ENCODE peak calls at places on chromosome 5, in four cellular contexts. Q, L, N and F are unnamed samples.
A peak's percentile ranks its signal among the peaks of the same experiment; 100 is the strongest.

GRCh38 chr5:158351485-158352140 is 492.7 kb upstream of the CLINT1 start:
- DNase-seq in Q (no peak), N (no peak), L (no peak), F (no peak)

GRCh38 chr5:95647886-95648860 is 1.6 kb downstream of the RFESD start:
- DNase-seq in Q (no peak), L (no peak), N (no peak), F (no peak)

GRCh38 chr5:99453181-99453580 is 524.4 kb upstream of the CHD1 start:
- DNase-seq in Q (no peak), L (no peak), N (no peak), F (no peak)

GRCh38 chr5:95673076-95673475 is 9.7 kb downstream of the SPATA9 start:
- DNase-seq in L (no peak), Q (peak; percentile 14), N (no peak), F (no peak)

GRCh38 chr5:180059326-180059725 is 12.2 kb downstream of the RNF130 start:
- DNase-seq in Q (no peak), L (no peak), N (no peak), F (no peak)

GRCh38 chr5:120073722-120074121 is 390.4 kb upstream of the PRR16 start:
- DNase-seq in L (no peak), Q (no peak), N (no peak), F (no peak)

GRCh38 chr5:135497971-135498661 is 37.6 kb downstream of the NEUROG1 start:
- DNase-seq in N (no peak), Q (no peak), L (no peak), F (no peak)

GRCh38 chr5:142225141-142225540 is 99.7 kb downstream of the SPRY4 start:
- DNase-seq in N (no peak), L (no peak), Q (no peak), F (no peak)

GRCh38 chr5:107840592-107840991 is 169.9 kb upstream of the EFNA5 start:
- DNase-seq in N (no peak), Q (no peak), L (no peak), F (no peak)

GRCh38 chr5:20536339-20536738 is 548.3 kb upstream of the CDH18 start:
- DNase-seq in N (no peak), L (no peak), Q (no peak), F (no peak)

GRCh38 chr5:11925701-11926100 is 21.5 kb upstream of the CTNND2 start:
- DNase-seq in Q (no peak), L (no peak), N (no peak), F (no peak)

GRCh38 chr5:108867661-108868060 is 120.0 kb downstream of the FER start:
- DNase-seq in Q (no peak), N (no peak), L (no peak), F (no peak)

GRCh38 chr5:144125163-144125726 is 45.2 kb downstream of the YIPF5 start:
- DNase-seq in N (no peak), Q (no peak), L (no peak), F (no peak)

GRCh38 chr5:109714592-109714991 is 24.9 kb downstream of the MAN2A1 start:
- DNase-seq in L (peak; percentile 10), N (no peak), Q (no peak), F (no peak)

GRCh38 chr5:142881076-142881466 is 110.9 kb downstream of the ARHGAP26 start:
- DNase-seq in N (no peak), L (no peak), Q (no peak), F (no peak)

GRCh38 chr5:133753856-133754255 is 141.5 kb upstream of the FSTL4 start:
- DNase-seq in N (no peak), L (no peak), Q (no peak), F (no peak)

GRCh38 chr5:84406111-84406510 is 21.4 kb upstream of the EDIL3 start:
- DNase-seq in L (no peak), Q (no peak), N (no peak), F (no peak)

DNA sequence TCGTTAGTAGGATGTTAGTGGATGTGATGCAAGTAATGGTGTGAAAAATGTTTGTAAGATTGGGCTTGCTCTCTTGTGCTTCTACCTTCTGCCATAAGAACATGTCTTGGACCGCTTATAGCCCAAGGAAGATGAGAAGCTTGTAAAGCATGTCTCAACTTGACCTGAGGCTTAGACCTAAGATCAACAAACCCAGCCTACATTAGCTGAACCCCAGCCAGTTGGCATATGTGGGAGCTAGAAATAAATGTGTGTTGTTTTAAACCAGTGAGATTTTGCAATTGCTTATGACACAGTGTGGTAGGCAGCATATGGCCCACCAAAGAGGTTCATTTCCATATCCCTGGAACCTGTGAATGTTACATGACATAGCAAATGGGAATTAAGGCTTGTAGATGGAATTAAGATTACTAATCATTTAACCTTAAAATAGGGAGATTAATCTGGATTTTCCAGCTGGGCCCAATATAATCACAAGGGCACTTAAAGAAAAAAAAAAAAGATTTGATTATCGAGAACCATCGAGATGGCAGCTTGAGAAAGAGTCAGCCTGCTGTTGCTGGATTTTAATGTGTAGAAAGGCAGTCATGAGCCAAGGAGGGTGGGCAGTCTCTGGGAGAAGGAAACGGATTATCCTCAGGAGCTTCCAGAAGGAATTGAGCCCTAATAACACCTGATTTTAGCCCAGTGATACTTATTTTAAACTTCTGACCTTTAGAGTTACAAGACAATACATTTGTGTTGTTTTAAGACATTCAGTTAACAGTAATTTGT is 27.3 kb upstream of the EDIL3 start:
- DNase-seq in N (no peak), L (no peak), Q (no peak), F (no peak)
- TF ChIP-seq TARDBP in N (no peak), L (no peak), Q (no peak), F (no peak)

DNA sequence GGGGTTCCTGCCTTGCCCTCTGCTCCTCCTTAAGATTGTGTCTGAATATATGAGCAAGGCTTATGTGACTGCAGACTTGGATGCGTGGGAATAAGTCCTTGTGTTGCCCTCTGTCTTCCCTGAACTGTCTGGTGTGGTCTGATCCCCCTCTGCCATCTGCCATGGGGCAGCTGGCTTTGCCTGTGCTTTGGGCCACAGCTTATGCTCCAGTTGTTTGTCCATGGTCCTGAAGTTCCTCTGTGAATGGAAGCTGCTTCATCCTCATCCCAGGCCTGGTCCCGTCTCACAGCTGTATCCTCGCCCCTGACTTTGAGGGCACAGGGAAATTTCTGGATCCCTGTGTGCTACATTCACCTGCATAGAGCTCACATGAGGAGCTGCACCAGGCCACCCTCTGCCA is 14.7 kb downstream of the IL31RA start:
- DNase-seq in L (no peak), N (no peak), Q (peak; percentile 16), F (no peak)
- TF ChIP-seq TARDBP in L (no peak), N (no peak), Q (no peak), F (no peak)

GRCh38 chr5:7392401-7393024 is 3.4 kb upstream of the ADCY2 start:
- DNase-seq in L (no peak), Q (peak; percentile 6), N (no peak), F (no peak)
- TF ChIP-seq TARDBP in L (no peak), Q (no peak), N (no peak), F (no peak)

DNA sequence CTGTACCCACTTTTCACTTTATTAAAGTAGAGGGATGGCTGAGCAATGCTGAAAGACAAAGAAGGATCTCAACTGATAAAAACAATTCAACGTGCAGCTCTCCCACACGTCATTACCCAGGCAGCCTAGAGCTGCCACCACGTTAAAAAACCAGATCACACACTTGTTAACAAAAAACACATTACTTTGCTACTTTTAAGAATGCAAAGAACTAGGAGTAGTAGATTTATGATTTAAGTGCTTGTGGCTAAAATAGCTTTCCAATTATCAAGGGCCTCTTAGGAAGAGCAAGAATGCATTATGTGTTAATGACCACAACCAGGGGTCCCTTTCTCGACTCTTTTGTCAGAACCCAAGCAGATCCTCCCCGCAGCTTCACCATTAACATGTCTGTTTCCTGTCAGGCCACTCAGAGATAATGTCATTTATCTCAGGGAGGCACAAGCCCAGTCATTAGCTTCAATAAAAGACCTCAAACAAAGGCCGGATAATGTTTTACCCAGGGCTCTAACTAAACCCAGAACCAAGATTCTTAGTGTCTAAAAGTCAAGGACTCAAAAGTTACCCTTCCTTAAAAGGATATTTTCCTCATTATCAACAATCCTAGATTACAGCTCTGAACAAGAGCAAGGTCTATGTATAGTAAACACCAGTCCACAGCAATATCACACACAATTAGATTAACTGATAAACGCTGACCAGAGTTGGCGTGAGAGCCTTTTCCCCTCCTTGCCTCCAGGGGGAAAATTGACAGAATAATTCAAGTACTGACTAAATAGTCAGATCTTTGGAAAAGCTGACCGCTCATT is 7.5 kb downstream of the ZNF608 start:
- DNase-seq in N (no peak), Q (no peak), L (no peak), F (no peak)
- TF ChIP-seq TARDBP in N (no peak), Q (no peak), L (no peak), F (no peak)

GRCh38 chr5:151739939-151740335 is 18.5 kb downstream of the ATOX1 start:
- DNase-seq in Q (no peak), L (no peak), N (no peak), F (no peak)

GRCh38 chr5:151739395-151739794 is 19.0 kb downstream of the ATOX1 start:
- DNase-seq in Q (no peak), L (no peak), N (no peak), F (no peak)

GRCh38 chr5:151741678-151742423 is 16.6 kb downstream of the ATOX1 start:
- DNase-seq in L (no peak), N (no peak), Q (no peak), F (no peak)

GRCh38 chr5:151740336-151740942 is 18.0 kb downstream of the ATOX1 start:
- DNase-seq in Q (peak; percentile 30), L (peak; percentile 79), N (no peak), F (peak; percentile 74)

DNA sequence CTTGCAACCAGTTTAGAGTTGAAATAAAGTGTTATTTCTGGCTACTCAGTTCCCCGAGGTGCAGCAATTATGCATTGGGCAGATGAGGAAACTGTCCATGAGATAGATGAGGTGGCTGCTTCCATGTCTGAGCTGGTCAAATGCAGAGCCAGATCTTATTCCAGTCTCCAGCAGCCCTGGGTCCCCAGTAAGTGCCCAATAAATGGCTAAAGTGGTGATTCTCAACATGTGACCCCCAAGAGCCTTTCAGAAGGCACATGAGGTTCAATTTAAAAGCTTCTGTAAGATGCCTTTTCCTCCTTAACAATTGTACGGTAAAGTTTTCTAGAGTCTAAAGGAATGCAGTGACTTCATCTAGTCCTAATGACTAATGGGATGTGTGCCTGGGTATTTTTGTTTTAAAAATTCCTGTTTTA is 17.5 kb downstream of the ATOX1 start:
- DNase-seq in N (no peak), Q (no peak), L (no peak), F (no peak)
- TF ChIP-seq TARDBP in N (no peak), Q (no peak), L (no peak), F (no peak)

GRCh38 chr5:130116431-130116830 is 212.2 kb downstream of the CHSY3 start:
- DNase-seq in L (no peak), Q (no peak), N (no peak), F (no peak)
- TF ChIP-seq TARDBP in L (no peak), Q (no peak), N (no peak), F (no peak)

DNA sequence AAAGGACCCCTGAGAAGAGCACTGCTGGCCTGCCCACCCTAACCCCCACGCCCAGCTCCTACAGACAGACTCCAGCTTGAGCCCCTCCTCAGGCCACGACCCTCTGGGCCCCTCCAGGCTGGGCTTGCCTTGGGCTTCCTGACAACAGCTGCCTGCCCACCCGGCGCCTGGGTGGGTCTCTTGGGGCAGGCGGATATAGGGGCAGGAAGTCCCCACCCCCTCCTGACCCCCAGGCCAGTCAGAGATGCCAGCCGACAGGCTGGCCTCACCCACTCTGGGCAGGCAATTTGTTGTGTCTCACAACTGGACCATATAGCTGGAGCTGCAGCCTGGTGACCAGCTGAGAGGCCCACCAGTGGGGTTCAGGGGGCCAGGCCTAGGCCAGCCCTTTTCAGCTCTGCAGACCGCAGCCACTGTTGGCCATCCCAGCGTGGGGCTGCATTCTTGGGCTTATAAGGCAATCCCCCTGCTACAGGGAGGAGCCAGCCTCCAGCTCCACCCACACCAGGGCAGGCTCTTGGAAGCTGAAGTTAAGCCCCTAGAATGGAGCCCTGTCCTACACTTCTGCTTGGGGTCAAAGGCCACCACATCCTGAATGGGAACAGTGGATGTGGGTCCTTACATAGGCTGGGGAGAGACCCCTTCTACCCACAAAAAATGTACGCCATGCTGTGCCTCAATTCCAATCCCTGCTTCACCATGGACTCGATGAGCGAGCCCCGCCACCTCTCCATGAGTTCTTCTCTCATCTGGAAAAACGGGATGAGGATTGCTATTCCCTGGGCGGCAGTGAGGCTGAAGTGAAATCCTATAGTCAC is 2.0 kb downstream of the PDLIM7 start:
- DNase-seq in L (no peak), Q (peak; percentile 62), N (no peak), F (peak; percentile 57)
- TF ChIP-seq TARDBP in L (no peak), Q (no peak), N (no peak), F (no peak)